ENCODE peak calls at places on chromosomes 1 and 21, in six cellular contexts. X is A549, F is vagina, U is stomach, V is endothelial cell of umbilical vein, M is GM12892. Z is an unnamed sample.

GRCh38 chr1:59552001-59552400 is 255.1 kb downstream of the FGGY start:
- DNase-seq in V (no peak), X (no peak), U (no peak), F (no peak), M (no peak), Z (no peak)

GRCh38 chr1:202760589-202760988 is 47.6 kb downstream of the KDM5B start:
- DNase-seq in U (no peak), X (no peak), V (no peak), F (no peak), M (no peak), Z (no peak)

GRCh38 chr1:159827549-159827948 is 876 bp downstream of the SLAMF8 start:
- DNase-seq in X (no peak), V (no peak), F (no peak), U (no peak), M (no peak), Z (no peak)

GRCh38 chr1:181778630-181779285 is 282.8 kb downstream of the ZNF648 start:
- DNase-seq in X (peak), F (no peak), U (no peak), V (no peak), M (no peak), Z (no peak)

GRCh38 chr1:147613506-147613905 is 56.8 kb downstream of the ACP6 start:
- DNase-seq in U (no peak), V (no peak), F (no peak), M (no peak), X (no peak), Z (no peak)

GRCh38 chr1:198359024-198359653 is 181.3 kb downstream of the ATP6V1G3 start:
- DNase-seq in U (no peak), F (no peak), M (no peak), V (peak), X (peak), Z (peak)

GRCh38 chr1:232718928-232719927 is 86.0 kb upstream of the MAP10 start:
- DNase-seq in F (no peak), U (no peak), M (no peak), X (no peak), V (no peak), Z (no peak)

GRCh38 chr1:230869499-230869898 is 1.2 kb upstream of the C1orf198 start:
- DNase-seq in X (no peak), F (no peak), U (no peak), V (no peak), M (no peak), Z (peak)

GRCh38 chr1:19608232-19608631 is 35.9 kb upstream of the NBL1 start:
- DNase-seq in U (no peak), X (no peak), F (no peak), M (no peak), V (no peak), Z (no peak)

GRCh38 chr1:59123081-59123675 is 173.7 kb upstream of the FGGY start:
- DNase-seq in V (no peak), M (no peak), U (no peak), X (no peak), F (no peak), Z (no peak)

GRCh38 chr1:246583056-246583440 is 16.8 kb downstream of the CNST start:
- DNase-seq in X (no peak), M (no peak), U (no peak), F (no peak), V (no peak), Z (no peak)

GRCh38 chr1:67853704-67854103 is 20.4 kb upstream of the GNG12 start:
- DNase-seq in U (peak), F (no peak), M (no peak), V (peak), X (peak), Z (peak)

GRCh38 chr1:208219659-208220282 is 24.4 kb downstream of the PLXNA2 start:
- DNase-seq in V (peak), F (no peak), U (no peak), X (no peak), M (no peak), Z (peak)

GRCh38 chr1:178537445-178538090 is 24.7 kb downstream of the TEX35 start:
- DNase-seq in F (peak), U (no peak), M (no peak), V (no peak), X (peak), Z (no peak)

GRCh38 chr1:68453060-68453665 is 3.4 kb upstream of the RPE65 start:
- DNase-seq in V (no peak), F (no peak), M (no peak), X (no peak), U (no peak), Z (no peak)

GRCh38 chr1:19038096-19038495 is 81.6 kb upstream of the IFFO2 start:
- DNase-seq in V (no peak), X (no peak), F (peak), U (no peak), M (no peak), Z (no peak)

GRCh38 chr1:234918216-234918841 is 210.3 kb downstream of the TOMM20 start:
- DNase-seq in M (no peak), V (peak), X (no peak), F (no peak), U (peak), Z (no peak)
- TF ChIP-seq POLR2A in M (no peak), V (peak), X (no peak), F (no peak), U (no peak), Z (no peak)

DNA sequence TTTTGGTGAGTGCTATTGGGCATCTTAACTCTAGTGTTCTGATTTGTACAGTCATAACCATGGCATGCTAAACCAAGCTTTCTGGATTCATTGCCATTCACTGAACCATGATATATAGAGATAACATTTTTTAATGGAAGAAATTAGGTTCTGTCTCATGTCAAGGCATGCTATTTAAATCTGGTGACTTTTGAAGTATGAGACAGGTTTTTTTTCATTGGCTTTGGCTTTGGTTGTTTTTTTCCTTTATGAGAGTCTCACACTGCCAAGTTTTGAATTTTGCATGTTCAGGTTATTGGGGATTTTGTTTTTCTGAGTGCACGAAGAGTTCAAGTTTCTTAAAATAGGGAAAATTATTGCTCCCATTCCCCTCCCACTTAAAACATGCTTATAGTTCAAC is 141.3 kb upstream of the ADAMTS5 start:
- DNase-seq in V (no peak), M (no peak), U (no peak), F (no peak), X (no peak), Z (no peak)
- TF ChIP-seq POLR2A in V (no peak), M (no peak), U (no peak), F (no peak), X (no peak), Z (no peak)

DNA sequence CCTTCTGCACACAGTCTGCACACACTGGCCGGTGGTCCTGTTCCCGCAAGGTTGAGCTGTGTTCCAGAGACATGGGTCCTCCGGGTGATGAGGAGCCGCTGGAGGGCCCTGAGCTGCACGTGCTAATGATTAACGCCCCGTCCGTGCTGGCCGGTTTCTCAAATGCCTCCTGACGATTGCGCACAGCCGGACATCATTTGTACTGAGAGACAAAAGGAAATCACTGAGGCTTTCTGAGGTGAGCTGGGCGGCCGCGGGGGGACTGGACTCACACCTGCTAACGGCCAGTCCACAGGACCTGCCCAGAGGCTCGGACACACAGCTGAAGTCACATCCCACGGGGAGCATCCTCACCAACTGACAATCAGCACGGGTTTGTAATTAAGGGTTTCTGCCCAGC is 29.2 kb downstream of the POFUT2 start:
- DNase-seq in V (no peak), U (peak), F (no peak), M (no peak), X (no peak), Z (no peak)
- TF ChIP-seq POLR2A in V (no peak), U (no peak), F (no peak), M (no peak), X (no peak), Z (no peak)

GRCh38 chr1:1400576-1401456 is 1.7 kb upstream of the CCNL2 start:
- DNase-seq in U (no peak), V (no peak), X (no peak), F (no peak), M (no peak), Z (no peak)

GRCh38 chr1:1398677-1399186 is 403 bp downstream of the CCNL2 start:
- DNase-seq in F (no peak), X (no peak), M (no peak), V (no peak), U (no peak), Z (peak)

GRCh38 chr1:1397839-1398523 is 1.2 kb downstream of the CCNL2 start:
- DNase-seq in X (no peak), U (no peak), F (no peak), V (no peak), M (no peak), Z (peak)

GRCh38 chr1:1399870-1400575 is 888 bp upstream of the CCNL2 start:
- DNase-seq in X (no peak), F (no peak), U (no peak), V (no peak), M (no peak), Z (peak)

GRCh38 chr1:1399187-1399869 is at the start of gene CCNL2:
- DNase-seq in V (peak), U (peak), X (peak), M (peak), F (no peak), Z (peak)
- TF ChIP-seq POLR2A in V (peak), U (no peak), X (peak), M (peak), F (peak), Z (peak)

DNA sequence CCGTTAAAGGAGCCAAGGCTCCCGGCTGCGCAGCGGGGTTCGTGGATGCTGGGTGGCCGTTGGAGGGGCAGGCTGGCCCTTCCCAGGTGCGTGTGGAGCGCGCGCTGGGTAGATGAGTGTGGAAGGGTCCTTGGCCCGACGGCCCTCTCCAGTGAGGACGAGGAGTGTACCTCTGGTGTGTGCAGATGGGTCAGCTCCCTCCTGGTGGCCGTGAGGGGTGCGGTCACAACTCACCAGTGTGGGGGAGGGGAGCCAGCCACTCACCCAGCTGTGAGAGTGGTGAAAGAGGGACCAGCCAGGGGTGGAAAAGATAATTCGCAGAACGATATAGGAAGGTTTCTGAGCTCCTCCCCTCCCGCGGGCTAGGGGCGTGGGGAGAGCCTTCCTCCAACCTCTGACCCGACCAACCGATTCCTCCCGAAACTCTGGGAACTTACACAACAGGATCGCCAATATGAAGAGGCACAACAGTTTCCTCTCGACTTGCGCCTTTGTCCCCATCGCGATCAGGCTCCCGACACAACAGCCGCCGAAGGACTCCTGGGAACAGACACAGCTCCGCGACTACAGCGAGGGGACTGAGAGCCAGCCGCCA is at the start of gene F11R:
- DNase-seq in U (peak), F (no peak), M (peak), V (peak), X (peak), Z (peak)
- TF ChIP-seq POLR2A in U (peak), F (peak), M (peak), V (peak), X (no peak), Z (peak)

DNA sequence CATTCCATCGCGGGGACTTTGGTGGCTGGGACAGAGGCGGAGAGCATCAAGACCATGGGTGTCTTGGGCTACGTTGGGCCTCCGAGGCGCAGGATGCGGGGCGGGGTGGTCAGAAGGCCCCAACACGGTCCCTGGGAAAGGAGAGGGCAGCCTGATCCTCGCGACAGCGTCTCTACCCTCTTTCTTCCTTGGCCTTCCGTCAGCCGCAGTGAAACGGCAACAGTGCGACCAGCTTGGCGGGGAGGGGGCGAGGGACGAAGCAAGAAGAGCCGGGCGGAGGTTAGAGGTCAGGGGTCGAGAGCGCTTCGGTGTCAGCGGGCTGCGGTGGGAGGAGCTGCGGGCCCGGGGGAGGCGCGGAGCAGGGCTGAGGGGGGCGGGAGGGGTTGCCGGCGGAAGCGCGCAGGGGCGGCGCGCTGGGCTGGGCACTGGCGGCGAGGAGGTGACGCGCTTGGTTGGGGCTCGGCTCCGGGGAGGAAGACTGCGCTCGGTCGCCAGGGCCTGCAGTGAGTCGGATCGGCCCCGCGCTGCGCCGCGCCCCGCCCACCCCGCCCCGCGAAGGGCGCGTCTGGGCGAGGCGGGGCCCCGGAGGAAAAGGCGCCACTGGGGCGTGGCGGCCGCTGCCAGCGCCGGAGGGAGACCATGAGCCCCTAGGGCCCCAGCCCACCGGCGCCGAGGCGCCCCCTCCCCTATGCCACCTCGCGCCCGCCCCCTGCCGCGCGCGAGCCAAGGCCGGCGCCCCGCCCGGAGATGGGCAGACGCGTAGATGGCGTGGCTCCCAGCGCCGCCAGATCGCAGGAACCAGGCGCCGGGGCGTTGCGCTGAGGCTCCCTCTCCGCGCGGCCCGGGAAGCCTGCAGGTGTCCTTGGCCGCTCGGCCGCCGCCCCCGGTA is at the start of gene KCNC4:
- DNase-seq in F (no peak), X (peak), M (peak), U (peak), V (peak), Z (peak)
- TF ChIP-seq POLR2A in F (no peak), X (no peak), M (no peak), U (no peak), V (no peak), Z (no peak)

GRCh38 chr1:156129687-156130577 is 15.4 kb downstream of the LMNA start:
- DNase-seq in F (no peak), M (no peak), V (peak), X (peak), U (peak), Z (peak)
- TF ChIP-seq POLR2A in F (peak), M (peak), V (peak), X (peak), U (no peak), Z (no peak)

DNA sequence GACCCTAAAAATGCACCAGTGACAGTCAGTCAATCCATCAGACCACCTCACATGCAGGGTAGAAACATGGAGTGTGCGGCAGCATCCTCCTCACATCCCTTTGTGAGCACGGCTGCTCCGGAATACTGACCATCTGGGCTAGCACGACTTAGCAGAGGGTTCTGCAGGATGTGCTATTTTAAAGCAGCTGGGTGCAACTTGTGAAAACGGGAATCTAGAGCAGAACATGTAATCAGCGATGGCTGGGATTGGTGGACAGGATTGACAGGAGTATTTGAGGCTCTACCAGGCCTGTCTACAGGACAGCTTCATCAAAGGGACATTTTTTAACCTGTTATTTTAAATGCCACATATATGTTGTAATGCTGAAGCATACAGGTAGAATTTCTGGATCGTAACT is 16.8 kb upstream of the PLEKHM2 start:
- DNase-seq in F (no peak), M (no peak), U (no peak), V (no peak), X (no peak), Z (no peak)
- TF ChIP-seq POLR2A in F (no peak), M (no peak), U (no peak), V (no peak), X (no peak), Z (no peak)